ENCODE peak calls at places on chromosomes 3 and 15, in four cellular contexts. J, B, Z and K are unnamed samples.

GRCh38 chr15:28885630-28886430 is at the start of gene APBA2:
- DNase-seq in J (no peak), B (peak), Z (peak), K (no peak)

GRCh38 chr15:31486906-31487695 is 160.5 kb downstream of the KLF13 start:
- DNase-seq in J (no peak), B (no peak), Z (no peak), K (no peak)

GRCh38 chr3:178060406-178060805 is 475.8 kb upstream of the KCNMB2 start:
- DNase-seq in J (no peak), B (no peak), Z (peak), K (no peak)

GRCh38 chr3:151925876-151926275 is 52.4 kb downstream of the SUCNR1 start:
- DNase-seq in J (no peak), B (no peak), Z (peak), K (no peak)

GRCh38 chr15:31801152-31801551 is 229.2 kb upstream of the CHRNA7 start:
- DNase-seq in J (peak), B (no peak), Z (peak), K (no peak)

GRCh38 chr3:169661567-169662214 is 1.8 kb downstream of the MECOM start:
- DNase-seq in J (no peak), B (peak), Z (peak), K (peak)

GRCh38 chr15:26852980-26853379 is 13.9 kb upstream of the GABRA5 start:
- DNase-seq in J (no peak), B (peak), Z (no peak), K (no peak)

GRCh38 chr3:14570089-14570488 is 29.9 kb upstream of the GRIP2 start:
- DNase-seq in J (no peak), B (no peak), Z (no peak), K (no peak)

GRCh38 chr3:176469694-176470205 is 727.5 kb downstream of the TBL1XR1 start:
- DNase-seq in J (no peak), B (peak), Z (peak), K (no peak)

GRCh38 chr15:69315402-69316110 is 16.8 kb downstream of the PAQR5 start:
- DNase-seq in J (no peak), B (no peak), Z (no peak), K (no peak)

GRCh38 chr3:142853270-142854163 is 35.4 kb downstream of the PCOLCE2 start:
- DNase-seq in J (no peak), B (no peak), Z (peak), K (no peak)

GRCh38 chr15:39404767-39405173 is 176.1 kb upstream of the THBS1 start:
- DNase-seq in J (no peak), B (no peak), Z (peak), K (no peak)

GRCh38 chr15:39115379-39116057 is 465.4 kb upstream of the THBS1 start:
- DNase-seq in J (no peak), B (no peak), Z (peak), K (no peak)

GRCh38 chr3:195173696-195174095 is 97.3 kb downstream of the XXYLT1 start:
- DNase-seq in J (no peak), B (no peak), Z (no peak), K (no peak)

GRCh38 chr3:36480916-36481648 is 100.8 kb downstream of the STAC start:
- DNase-seq in J (no peak), B (no peak), Z (peak), K (no peak)

GRCh38 chr15:41562784-41563198 is 3.8 kb downstream of the TYRO3 start:
- DNase-seq in J (no peak), B (no peak), Z (no peak), K (no peak)

GRCh38 chr3:52434491-52435115 is 10.3 kb downstream of the SEMA3G start:
- DNase-seq in J (no peak), B (no peak), Z (no peak), K (no peak)

GRCh38 chr3:149879872-149880271 is 66.9 kb downstream of the RNF13 start:
- DNase-seq in J (peak), B (peak), Z (peak), K (no peak)